ENCODE peak calls at places on chromosomes 12 and 14, in nine cellular contexts. D, R, U, S, J, B, V, F and H are unnamed samples.

GRCh38 chr14:50001999-50002925 is 109.4 kb downstream of the ARF6 start:
- DNase-seq in D (no peak), R (peak; percentile 24), U (peak; percentile 84), S (peak; percentile 86), J (peak; percentile 48), B (peak; percentile 86), V (no peak), F (peak; percentile 33), H (peak; percentile 24)

GRCh38 chr14:104232070-104232484 is 93.7 kb downstream of the KIF26A start:
- DNase-seq in D (no peak), R (no peak), U (no peak), S (no peak), J (no peak), B (no peak), V (no peak), F (no peak), H (no peak)

GRCh38 chr12:3107954-3108353 is 30.8 kb downstream of the TSPAN9 start:
- DNase-seq in D (peak; percentile 43), R (no peak), U (no peak), S (no peak), J (no peak), B (no peak), V (no peak), F (no peak), H (no peak)

GRCh38 chr14:86787782-86788181 is 1205.2 kb downstream of the GALC start:
- DNase-seq in D (no peak), R (no peak), U (no peak), S (no peak), J (no peak), B (no peak), V (peak; percentile 45), F (no peak), H (no peak)

GRCh38 chr12:107522692-107523477 is 162.7 kb upstream of the PWP1 start:
- DNase-seq in D (no peak), R (no peak), U (no peak), S (no peak), J (no peak), B (no peak), V (no peak), F (no peak), H (no peak)

GRCh38 chr12:95998611-95999300 is 2.6 kb upstream of the HAL start:
- DNase-seq in D (peak; percentile 32), R (no peak), U (peak; percentile 46), S (peak; percentile 66), J (peak; percentile 23), B (peak; percentile 48), V (peak; percentile 10), F (no peak), H (no peak)

GRCh38 chr14:70401643-70402042 is 15.2 kb downstream of the SYNJ2BP start:
- DNase-seq in D (no peak), R (no peak), U (no peak), S (no peak), J (no peak), B (no peak), V (no peak), F (no peak), H (no peak)

GRCh38 chr12:129298921-129299320 is 445.6 kb downstream of the GLT1D1 start:
- DNase-seq in D (peak; percentile 9), R (no peak), U (no peak), S (no peak), J (no peak), B (no peak), V (no peak), F (no peak), H (no peak)

GRCh38 chr12:115118177-115118724 is 434.3 kb upstream of the TBX3 start:
- DNase-seq in D (no peak), R (no peak), U (no peak), S (no peak), J (no peak), B (no peak), V (no peak), F (no peak), H (no peak)

GRCh38 chr12:128930591-128930990 is 77.3 kb downstream of the GLT1D1 start:
- DNase-seq in D (no peak), R (no peak), U (no peak), S (no peak), J (no peak), B (no peak), V (no peak), F (no peak), H (no peak)

GRCh38 chr14:75267141-75267601 is 11.5 kb upstream of the FOS start:
- DNase-seq in D (peak; percentile 82), R (no peak), U (no peak), S (no peak), J (no peak), B (no peak), V (no peak), F (no peak), H (no peak)

GRCh38 chr14:50061664-50062437 is 54.5 kb downstream of the VCPKMT start:
- DNase-seq in D (peak; percentile 48), R (no peak), U (peak; percentile 78), S (peak; percentile 83), J (peak; percentile 62), B (peak; percentile 79), V (no peak), F (peak; percentile 80), H (peak; percentile 47)

GRCh38 chr14:53956427-53957201 is at the start of gene BMP4:
- DNase-seq in D (peak; percentile 46), R (peak; percentile 86), U (no peak), S (no peak), J (peak; percentile 11), B (no peak), V (no peak), F (peak; percentile 68), H (no peak)

GRCh38 chr14:32764131-32764530 is 174.5 kb upstream of the NPAS3 start:
- DNase-seq in D (peak; percentile 13), R (no peak), U (no peak), S (no peak), J (no peak), B (no peak), V (no peak), F (no peak), H (no peak)

GRCh38 chr12:80472912-80473500 is 29.0 kb downstream of the PTPRQ start:
- DNase-seq in D (peak; percentile 72), R (no peak), U (no peak), S (no peak), J (no peak), B (no peak), V (peak; percentile 41), F (no peak), H (no peak)

GRCh38 chr14:80216818-80217217 is 5.5 kb upstream of the DIO2 start:
- DNase-seq in D (peak; percentile 34), R (no peak), U (no peak), S (no peak), J (no peak), B (no peak), V (no peak), F (no peak), H (no peak)

GRCh38 chr14:100671906-100672305 is 54.8 kb upstream of the DLK1 start:
- DNase-seq in D (no peak), R (no peak), U (no peak), S (no peak), J (no peak), B (no peak), V (no peak), F (no peak), H (no peak)

GRCh38 chr14:60092516-60092915 is 793 bp downstream of the PCNX4 start:
- DNase-seq in D (peak; percentile 42), R (no peak), U (no peak), S (no peak), J (no peak), B (no peak), V (no peak), F (no peak), H (no peak)

GRCh38 chr12:42143401-42144173 is 1.1 kb downstream of the GXYLT1 start:
- DNase-seq in D (peak; percentile 25), R (no peak), U (no peak), S (peak; percentile 33), J (no peak), B (no peak), V (no peak), F (no peak), H (no peak)

GRCh38 chr12:104201238-104202001 is 14.2 kb upstream of the TXNRD1 start:
- DNase-seq in D (no peak), R (no peak), U (peak; percentile 36), S (peak; percentile 69), J (peak; percentile 26), B (peak; percentile 48), V (no peak), F (no peak), H (no peak)

GRCh38 chr12:34591966-34592365 is 569.7 kb downstream of the ALG10 start:
- DNase-seq in D (no peak), R (no peak), U (no peak), S (no peak), J (no peak), B (no peak), V (no peak), F (no peak), H (no peak)
- H3K9me3 ChIP-seq in D (peaks cover 6% of the 10 kb centered on the region), R (peaks cover 100% of the 10 kb centered on the region), U (no peaks in the 10 kb centered on the region), S (peaks cover 42% of the 10 kb centered on the region), J (peaks cover 11% of the 10 kb centered on the region), B (peaks cover 16% of the 10 kb centered on the region), V (peaks cover 16% of the 10 kb centered on the region), F (peaks cover 56% of the 10 kb centered on the region), H (peaks cover 3% of the 10 kb centered on the region)

DNA sequence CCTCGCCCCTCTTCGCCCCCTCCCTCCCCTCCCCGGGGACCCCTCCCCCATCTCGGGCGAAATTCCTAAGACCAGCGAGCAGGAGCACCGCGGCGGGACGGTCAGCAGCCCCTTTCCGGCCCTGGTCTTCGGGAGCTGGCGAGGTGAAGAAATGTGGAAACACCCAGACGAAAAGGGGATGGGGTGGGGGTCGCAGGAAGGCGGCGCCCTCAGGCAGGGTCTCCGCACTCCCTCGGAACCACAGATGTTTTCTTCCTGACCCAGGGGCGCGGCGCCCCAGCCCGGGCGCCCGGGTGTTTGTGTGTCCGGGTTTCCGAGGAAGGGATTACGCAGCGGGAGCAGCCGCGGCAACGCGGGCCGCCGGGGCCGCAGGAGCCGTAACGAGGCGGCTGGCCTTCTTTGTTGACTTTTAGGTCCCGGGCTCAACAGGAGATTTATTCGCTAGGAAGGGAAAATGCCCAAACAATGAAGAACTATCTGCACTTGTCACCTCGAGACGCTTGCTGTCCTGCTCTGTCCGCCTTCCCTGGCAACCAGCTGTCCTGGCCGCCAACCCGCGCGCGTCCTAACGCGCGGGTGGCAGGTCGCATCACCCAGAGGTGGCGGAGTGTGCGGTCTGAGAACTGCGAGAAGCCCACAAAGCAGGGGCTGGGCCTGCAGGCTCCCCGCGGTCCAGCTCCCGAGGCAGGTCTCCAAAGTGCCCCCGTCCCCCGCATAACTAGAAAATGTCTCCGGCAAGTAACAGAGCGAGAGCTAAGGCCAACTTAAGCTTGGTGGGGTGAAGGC is 7.0 kb downstream of the FOXA1 start:
- DNase-seq in D (no peak), R (no peak), U (no peak), S (no peak), J (no peak), B (no peak), V (no peak), F (peak; percentile 38), H (no peak)
- H3K9me3 ChIP-seq in D (no peaks in the 10 kb centered on the region), R (no peaks in the 10 kb centered on the region), U (no peaks in the 10 kb centered on the region), S (no peaks in the 10 kb centered on the region), J (no peaks in the 10 kb centered on the region), B (no peaks in the 10 kb centered on the region), V (peaks cover 28% of the 10 kb centered on the region), F (no peaks in the 10 kb centered on the region), H (no peaks in the 10 kb centered on the region)

GRCh38 chr14:20144820-20145219 is 6.2 kb downstream of the OR4N5 start:
- DNase-seq in D (no peak), R (no peak), U (no peak), S (no peak), J (no peak), B (no peak), V (no peak), F (no peak), H (no peak)
- H3K9me3 ChIP-seq in D (no peaks in the 10 kb centered on the region), R (peaks cover under 1% of the 10 kb centered on the region), U (no peaks in the 10 kb centered on the region), S (no peaks in the 10 kb centered on the region), J (no peaks in the 10 kb centered on the region), B (no peaks in the 10 kb centered on the region), V (peaks cover 9% of the 10 kb centered on the region), F (no peaks in the 10 kb centered on the region), H (no peaks in the 10 kb centered on the region)

GRCh38 chr14:63290741-63291286 is 27.9 kb downstream of the GPHB5 start:
- DNase-seq in D (peak; percentile 65), R (no peak), U (no peak), S (no peak), J (no peak), B (no peak), V (no peak), F (no peak), H (no peak)
- H3K9me3 ChIP-seq in D (no peaks in the 10 kb centered on the region), R (no peaks in the 10 kb centered on the region), U (no peaks in the 10 kb centered on the region), S (no peaks in the 10 kb centered on the region), J (no peaks in the 10 kb centered on the region), B (no peaks in the 10 kb centered on the region), V (peaks cover 3% of the 10 kb centered on the region), F (no peaks in the 10 kb centered on the region), H (no peaks in the 10 kb centered on the region)